ENCODE peak calls at places on chromosomes 12 and 14, in eight cellular contexts. E is astrocyte of the cerebellum; X is choroid plexus epithelial cell; N is ovary; V is right lobe of liver; H is tibial artery; C is CD8-positive, alpha-beta T cell; W is IMR-90. T is an unnamed sample.

GRCh38 chr12:132560421-132560830 is 50.0 kb downstream of the LRCOL1 start:
- DNase-seq in X (no peak), C (no peak), H (no peak), V (no peak), W (no peak), N (peak), E (no peak), T (no peak)

GRCh38 chr12:113098428-113099028 is 37.0 kb downstream of the RASAL1 start:
- DNase-seq in W (peak), C (peak), X (peak), H (peak), N (peak), E (peak), V (peak), T (peak)

GRCh38 chr12:19482551-19483109 is 43.3 kb downstream of the AEBP2 start:
- DNase-seq in V (no peak), X (peak), E (no peak), C (peak), N (no peak), H (no peak), W (no peak), T (no peak)

GRCh38 chr14:35789651-35790050 is 19.4 kb downstream of the RALGAPA1 start:
- DNase-seq in C (no peak), X (peak), V (no peak), N (no peak), E (peak), H (no peak), W (peak), T (no peak)

GRCh38 chr12:1576410-1577240 is 17.8 kb downstream of the FBXL14 start:
- DNase-seq in C (no peak), V (no peak), H (peak), W (peak), X (peak), E (no peak), N (peak), T (no peak)

GRCh38 chr14:76191297-76191696 is 39.6 kb downstream of the GPATCH2L start:
- DNase-seq in N (no peak), H (peak), X (no peak), V (no peak), W (no peak), C (no peak), E (no peak), T (no peak)

GRCh38 chr12:63068857-63069442 is 82.1 kb downstream of the AVPR1A start:
- DNase-seq in H (no peak), X (peak), C (no peak), N (no peak), V (no peak), W (peak), E (peak), T (no peak)

GRCh38 chr12:41409628-41410027 is 221.5 kb downstream of the PDZRN4 start:
- DNase-seq in W (no peak), X (no peak), N (no peak), E (no peak), V (no peak), H (no peak), C (no peak), T (no peak)

GRCh38 chr12:14367097-14367661 is 1.7 kb downstream of the ATF7IP start:
- DNase-seq in X (peak), H (no peak), E (peak), N (no peak), C (no peak), W (peak), V (no peak), T (no peak)

GRCh38 chr12:46430340-46430948 is 57.9 kb upstream of the SLC38A2 start:
- DNase-seq in C (no peak), X (peak), H (no peak), V (no peak), E (peak), W (peak), N (no peak), T (peak)

GRCh38 chr14:37857774-37858266 is 262.4 kb downstream of the TTC6 start:
- DNase-seq in E (no peak), X (no peak), V (no peak), N (no peak), C (no peak), W (no peak), H (no peak), T (no peak)

GRCh38 chr12:30694412-30694955 is 1.2 kb downstream of the IPO8 start:
- DNase-seq in W (peak), E (no peak), N (no peak), C (no peak), H (no peak), V (no peak), X (peak), T (no peak)

GRCh38 chr14:104964546-104964945 is 13.6 kb downstream of the AHNAK2 start:
- DNase-seq in C (no peak), E (no peak), N (peak), H (no peak), X (no peak), V (no peak), W (no peak), T (no peak)

GRCh38 chr12:124496584-124496983 is 70.8 kb downstream of the NCOR2 start:
- DNase-seq in N (no peak), C (no peak), W (peak), X (peak), E (no peak), H (no peak), V (no peak), T (no peak)

DNA sequence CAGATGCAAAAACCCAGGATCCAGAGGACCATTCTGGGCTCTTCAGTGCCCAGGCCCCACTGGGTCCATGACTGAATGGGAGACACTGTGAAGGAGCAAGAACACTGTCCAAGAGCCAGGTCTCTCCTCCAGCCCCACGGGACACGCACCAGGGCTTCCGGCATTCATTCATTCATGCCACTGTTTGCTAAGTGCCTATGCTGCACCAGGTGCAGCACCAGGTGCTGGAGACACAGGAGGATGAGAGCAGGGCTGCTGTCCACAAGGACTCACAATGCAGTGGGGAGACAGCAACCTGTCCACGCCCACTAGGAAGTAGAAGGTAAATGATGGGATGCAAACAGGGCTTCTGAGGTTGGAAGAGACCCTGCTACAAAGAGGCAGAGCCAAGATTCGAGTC is 20.4 kb downstream of the CLMN start:
- DNase-seq in X (no peak), N (no peak), H (no peak), C (no peak), E (no peak), W (no peak), V (no peak), T (no peak)
- TF ChIP-seq CTCF in X (no peak), N (no peak), H (no peak), C (no peak), E (no peak), W (no peak), V (no peak), T (no peak)

GRCh38 chr12:57781801-57782200 is 786 bp upstream of the TSFM start:
- DNase-seq in N (no peak), H (no peak), W (no peak), X (no peak), V (no peak), C (no peak), E (no peak), T (no peak)

GRCh38 chr12:57783466-57783801 is 847 bp downstream of the TSFM start:
- DNase-seq in H (no peak), E (no peak), N (no peak), C (no peak), X (no peak), W (no peak), V (no peak), T (no peak)

GRCh38 chr12:57782608-57783465 is at the start of gene TSFM:
- DNase-seq in E (peak), W (peak), C (peak), X (peak), V (peak), H (peak), N (peak), T (peak)

GRCh38 chr12:57781241-57781640 is 1.3 kb upstream of the TSFM start:
- DNase-seq in H (no peak), E (no peak), W (no peak), C (no peak), N (no peak), X (no peak), V (no peak), T (no peak)

GRCh38 chr12:57782243-57782607 is 362 bp upstream of the TSFM start:
- DNase-seq in C (no peak), H (no peak), V (no peak), W (no peak), E (no peak), N (no peak), X (no peak), T (no peak)
- H3K4me3 ChIP-seq in C (no peak), H (peak), V (no peak), W (peak), E (peak), N (peak), X (no peak), T (peak)

GRCh38 chr12:27808831-27809230 is 28.8 kb upstream of the MANSC4 start:
- DNase-seq in E (no peak), W (no peak), X (no peak), H (no peak), C (no peak), N (no peak), V (no peak), T (no peak)
- TF ChIP-seq CTCF in E (no peak), W (no peak), X (no peak), H (no peak), C (no peak), N (no peak), V (no peak), T (no peak)

GRCh38 chr14:22540811-22541360 is 48.1 kb downstream of the DAD1 start:
- DNase-seq in W (no peak), X (no peak), C (no peak), V (no peak), E (no peak), N (no peak), H (no peak), T (no peak)

GRCh38 chr14:22538671-22539228 is 50.3 kb downstream of the DAD1 start:
- DNase-seq in V (no peak), E (no peak), W (no peak), C (no peak), N (no peak), H (no peak), X (peak), T (no peak)

GRCh38 chr14:22541721-22542120 is 47.3 kb downstream of the DAD1 start:
- DNase-seq in C (no peak), H (no peak), V (no peak), E (no peak), W (no peak), X (no peak), N (no peak), T (no peak)

GRCh38 chr14:22540286-22540685 is 48.7 kb downstream of the DAD1 start:
- DNase-seq in X (no peak), C (no peak), N (no peak), V (no peak), E (no peak), W (no peak), H (no peak), T (no peak)

GRCh38 chr14:22539831-22540230 is 49.2 kb downstream of the DAD1 start:
- DNase-seq in W (no peak), E (no peak), C (no peak), X (no peak), H (no peak), N (no peak), V (no peak), T (no peak)
- H3K4me3 ChIP-seq in W (no peak), E (no peak), C (peak), X (no peak), H (no peak), N (no peak), V (no peak), T (no peak)